ENCODE peak calls at places on chromosomes 6 and 20, in five cellular contexts. U, W, N, Y and M are unnamed samples.

GRCh38 chr20:1130849-1131248 is 12.4 kb downstream of the PSMF1 start:
- DNase-seq in U (no peak), W (no peak), N (peak; percentile 62), Y (no peak), M (no peak)

GRCh38 chr6:44800171-44800671 is 412.7 kb downstream of the CDC5L start:
- DNase-seq in U (no peak), W (peak; percentile 96), N (no peak), Y (peak; percentile 54), M (peak; percentile 31)

GRCh38 chr6:132259070-132259469 is 142.2 kb downstream of the MOXD1 start:
- DNase-seq in U (no peak), W (no peak), N (no peak), Y (peak; percentile 12), M (no peak)

GRCh38 chr20:31707994-31708744 is 14.5 kb downstream of the BCL2L1 start:
- DNase-seq in U (no peak), W (no peak), N (peak; percentile 87), Y (peak; percentile 62), M (no peak)

GRCh38 chr6:6803180-6803978 is 214.9 kb downstream of the LY86 start:
- DNase-seq in U (no peak), W (no peak), N (no peak), Y (peak; percentile 18), M (peak; percentile 50)

GRCh38 chr6:74925683-74926082 is 280.2 kb downstream of the COL12A1 start:
- DNase-seq in U (no peak), W (no peak), N (no peak), Y (no peak), M (no peak)

GRCh38 chr6:132286298-132287019 is 114.8 kb downstream of the MOXD1 start:
- DNase-seq in U (no peak), W (no peak), N (no peak), Y (no peak), M (no peak)

GRCh38 chr20:64055893-64056638 is 6.6 kb upstream of the SOX18 start:
- DNase-seq in U (no peak), W (no peak), N (peak; percentile 75), Y (peak; percentile 44), M (no peak)

GRCh38 chr20:38805502-38805957 is at the start of gene PPP1R16B:
- DNase-seq in U (no peak), W (no peak), N (peak; percentile 59), Y (no peak), M (no peak)

GRCh38 chr6:8983202-8983688 is 547.9 kb upstream of the SLC35B3 start:
- DNase-seq in U (peak; percentile 16), W (peak; percentile 20), N (peak; percentile 58), Y (peak; percentile 55), M (no peak)

GRCh38 chr6:23797041-23797440 is 329.0 kb upstream of the NRSN1 start:
- DNase-seq in U (no peak), W (no peak), N (no peak), Y (no peak), M (no peak)

GRCh38 chr6:144559865-144560603 is 274.9 kb downstream of the UTRN start:
- DNase-seq in U (no peak), W (no peak), N (no peak), Y (peak; percentile 1), M (no peak)

GRCh38 chr6:75775219-75775618 is 26.2 kb downstream of the MYO6 start:
- DNase-seq in U (no peak), W (peak; percentile 39), N (no peak), Y (no peak), M (no peak)

GRCh38 chr20:58106143-58106750 is 122.2 kb downstream of the ANKRD60 start:
- DNase-seq in U (no peak), W (no peak), N (no peak), Y (no peak), M (no peak)

GRCh38 chr6:33420493-33421343 is 853 bp downstream of the SYNGAP1 start:
- DNase-seq in U (no peak), W (no peak), N (no peak), Y (peak; percentile 42), M (no peak)

GRCh38 chr6:57038906-57039305 is 7.6 kb upstream of the KIAA1586 start:
- DNase-seq in U (no peak), W (no peak), N (no peak), Y (no peak), M (no peak)

GRCh38 chr6:57044568-57044967 is 1.9 kb upstream of the KIAA1586 start:
- DNase-seq in U (no peak), W (no peak), N (no peak), Y (no peak), M (no peak)

GRCh38 chr6:57035549-57035948 is 10.9 kb upstream of the KIAA1586 start:
- DNase-seq in U (no peak), W (no peak), N (no peak), Y (no peak), M (no peak)

DNA sequence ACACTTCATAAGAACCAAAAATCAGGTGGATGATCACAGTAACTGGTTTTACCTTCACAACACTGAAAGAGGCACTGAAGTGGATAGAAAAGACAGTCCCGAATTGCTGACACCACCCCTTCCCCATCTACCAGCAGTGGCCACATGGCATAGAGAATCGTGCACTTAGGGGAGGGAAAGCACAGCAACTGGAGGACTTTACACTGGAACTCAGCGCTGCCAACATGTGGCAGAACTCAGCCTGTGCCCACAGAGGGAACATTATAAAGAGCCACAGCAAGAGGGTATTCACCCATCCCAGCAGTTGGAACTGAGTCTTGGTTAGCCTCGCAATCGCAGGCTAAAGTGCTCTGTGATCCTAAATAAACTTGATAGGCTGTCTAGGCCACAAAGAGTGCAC is 6.5 kb upstream of the KIAA1586 start:
- DNase-seq in U (no peak), W (no peak), N (no peak), Y (peak; percentile 35), M (no peak)
- TF ChIP-seq CTCF in U (no peak), W (peak; percentile 46), N (no peak), Y (no peak), M (peak; percentile 10)

DNA sequence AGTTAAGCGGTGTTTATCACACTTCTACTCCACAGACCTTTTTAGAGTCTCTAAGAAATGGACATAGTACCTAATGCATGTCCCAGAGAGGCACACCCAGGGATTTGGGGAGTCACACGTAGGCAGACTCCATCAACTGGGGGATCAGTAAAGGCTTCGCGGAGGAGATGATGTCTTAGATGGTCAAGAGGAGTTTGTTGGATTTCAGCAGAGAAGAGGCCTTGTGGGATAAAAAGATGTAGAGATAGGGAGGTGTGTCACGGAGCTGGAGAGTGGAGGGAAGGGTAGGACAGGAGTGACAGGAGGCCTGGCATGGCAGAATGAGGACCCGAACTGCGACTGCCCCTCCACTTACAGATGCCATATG is 9.1 kb downstream of the DYNLRB1 start:
- DNase-seq in U (no peak), W (no peak), N (no peak), Y (no peak), M (no peak)
- H3K4me3 ChIP-seq in U (peak overlapping the region; percentile 7), W (no peak overlapping the region), N (no peak overlapping the region), Y (peak overlapping the region; percentile 13), M (no peak overlapping the region)

DNA sequence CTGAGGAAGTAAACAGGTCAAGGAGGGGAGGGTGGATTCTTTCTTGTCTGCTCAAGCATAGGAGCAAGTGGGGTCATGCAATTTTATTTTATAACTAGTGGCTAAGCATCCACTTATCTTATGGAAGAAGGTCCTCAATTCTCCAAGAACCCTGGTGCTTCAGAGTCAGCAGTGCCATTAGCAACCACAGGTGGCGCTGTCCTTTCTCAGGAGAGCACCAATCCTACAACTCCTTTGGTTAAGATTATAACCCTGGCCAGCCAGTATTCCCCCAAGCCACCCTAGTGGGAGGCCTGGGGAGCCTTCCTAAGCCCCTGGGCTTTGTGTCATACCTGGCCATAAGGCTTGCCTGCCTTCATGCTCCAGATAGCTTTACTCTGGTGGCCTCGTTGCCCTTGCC is 60.7 kb downstream of the PCSK2 start:
- DNase-seq in U (no peak), W (no peak), N (no peak), Y (peak; percentile 10), M (no peak)
- TF ChIP-seq CTCF in U (no peak), W (peak; percentile 28), N (no peak), Y (no peak), M (no peak)

GRCh38 chr6:71262914-71263313 is 25.7 kb upstream of the OGFRL1 start:
- DNase-seq in U (no peak), W (no peak), N (no peak), Y (no peak), M (no peak)
- H3K4me3 ChIP-seq in U (no peak overlapping the region), W (no peak overlapping the region), N (no peak overlapping the region), Y (no peak overlapping the region), M (no peak overlapping the region)